ENCODE peak calls at places on chromosome 17, in four cellular contexts. F is stimulated activated CD4-positive, alpha-beta T cell treated with anti-CD3 and anti-CD28 coated beads, Interleukin-2, amount 100 ng/mL, for 48 hours; R is Panc1; L is WERI-Rb-1. M is an unnamed sample.

GRCh38 chr17:55813944-55814343 is 63.1 kb downstream of the PCTP start:
- DNase-seq in F (no peak), R (no peak), L (no peak), M (no peak)

GRCh38 chr17:28973414-28973813 is 22.1 kb upstream of the PHF12 start:
- DNase-seq in L (no peak), F (no peak), R (no peak), M (no peak)

GRCh38 chr17:20121359-20122235 is 112.4 kb downstream of the SPECC1 start:
- DNase-seq in F (peak), R (peak), L (peak), M (peak)

GRCh38 chr17:41987642-41988041 is 21.0 kb downstream of the CNP start:
- DNase-seq in F (no peak), R (no peak), L (no peak), M (no peak)

GRCh38 chr17:62619413-62620155 is 7.9 kb upstream of the MRC2 start:
- DNase-seq in R (no peak), F (no peak), L (no peak), M (no peak)

GRCh38 chr17:79180358-79181005 is 105.9 kb downstream of the ENGASE start:
- DNase-seq in R (no peak), L (no peak), F (no peak), M (no peak)

GRCh38 chr17:30095507-30096244 is 20.9 kb upstream of the NSRP1 start:
- DNase-seq in F (no peak), R (peak), L (peak), M (no peak)

GRCh38 chr17:14545156-14545906 is 244.4 kb downstream of the HS3ST3B1 start:
- DNase-seq in F (no peak), L (no peak), R (no peak), M (no peak)

GRCh38 chr17:39096435-39097158 is 54.8 kb downstream of the PLXDC1 start:
- DNase-seq in R (no peak), L (peak), F (no peak), M (no peak)

GRCh38 chr17:8151641-8152111 is 528 bp downstream of the PER1 start:
- DNase-seq in L (no peak), R (no peak), F (no peak), M (no peak)

GRCh38 chr17:82837586-82838320 is 2.1 kb downstream of the ZNF750 start:
- DNase-seq in L (no peak), F (no peak), R (no peak), M (no peak)

GRCh38 chr17:79505199-79505598 is 105.7 kb downstream of the RBFOX3 start:
- DNase-seq in R (no peak), F (no peak), L (no peak), M (no peak)

GRCh38 chr17:19736071-19736470 is 12.0 kb downstream of the ALDH3A1 start:
- DNase-seq in R (no peak), F (no peak), L (no peak), M (no peak)

GRCh38 chr17:73683788-73684582 is 39.7 kb upstream of the SDK2 start:
- DNase-seq in F (no peak), R (no peak), L (no peak), M (no peak)

GRCh38 chr17:57011482-57012015 is 33.6 kb downstream of the SCPEP1 start:
- DNase-seq in F (no peak), R (no peak), L (peak), M (no peak)

GRCh38 chr17:37368577-37368976 is 7.2 kb upstream of the C17orf78 start:
- DNase-seq in L (no peak), R (no peak), F (no peak), M (no peak)

GRCh38 chr17:75861927-75862317 is 6.8 kb upstream of the WBP2 start:
- DNase-seq in L (no peak), R (no peak), F (no peak), M (no peak)

GRCh38 chr17:81084691-81085419 is 49.9 kb downstream of the BAIAP2 start:
- DNase-seq in L (no peak), F (no peak), R (no peak), M (no peak)

GRCh38 chr17:64519601-64520000 is 12.8 kb downstream of the CEP95 start:
- DNase-seq in L (no peak), F (no peak), R (no peak), M (no peak)

GRCh38 chr17:27586203-27586701 is 44.7 kb upstream of the LGALS9 start:
- DNase-seq in F (no peak), L (no peak), R (no peak), M (no peak)

GRCh38 chr17:7887038-7887481 is 1.5 kb upstream of the CHD3 start:
- DNase-seq in L (no peak), R (no peak), F (no peak), M (no peak)

GRCh38 chr17:72270530-72270929 is 149.7 kb downstream of the SOX9 start:
- DNase-seq in R (peak), F (no peak), L (no peak), M (no peak)

GRCh38 chr17:49471769-49472168 is 23.3 kb upstream of the NGFR start:
- DNase-seq in R (no peak), F (no peak), L (peak), M (no peak)

GRCh38 chr17:16217002-16217635 is at the start of gene PIGL:
- DNase-seq in F (peak), L (peak), R (peak), M (peak)

GRCh38 chr17:81578038-81578441 is 25.9 kb upstream of the FAAP100 start:
- DNase-seq in R (no peak), L (no peak), F (no peak), M (no peak)

GRCh38 chr17:75152971-75153853 is 1.1 kb downstream of the JPT1 start:
- DNase-seq in R (no peak), F (peak), L (peak), M (no peak)

GRCh38 chr17:27477050-27477647 is 20.9 kb downstream of the KSR1 start:
- DNase-seq in L (peak), R (no peak), F (no peak), M (no peak)

GRCh38 chr17:66727634-66728570 is 107.0 kb upstream of the CACNG5 start:
- DNase-seq in L (peak), F (peak), R (peak), M (peak)

GRCh38 chr17:35900693-35901487 is 20.7 kb upstream of the CCL5 start:
- DNase-seq in F (no peak), R (no peak), L (no peak), M (no peak)

GRCh38 chr17:63537001-63537400 is 13.3 kb upstream of the DCAF7 start:
- DNase-seq in R (no peak), L (peak), F (no peak), M (no peak)

GRCh38 chr17:2214887-2215615 is 88.5 kb downstream of the SMG6 start:
- DNase-seq in R (no peak), F (no peak), L (no peak), M (no peak)

GRCh38 chr17:78358538-78359215 is 1.2 kb downstream of the SOCS3 start:
- DNase-seq in R (no peak), F (no peak), L (peak), M (no peak)